ENCODE peak calls at places on chromosomes 5 and 9, in six cellular contexts. N is ovary, G is heart left ventricle, J is upper lobe of left lung, L is spleen, I is GM12878. X is an unnamed sample.

GRCh38 chr5:158435161-158435616 is 576.2 kb upstream of the CLINT1 start:
- DNase-seq in N (no peak), G (no peak), J (no peak), L (no peak), I (peak; percentile 47), X (no peak)

GRCh38 chr5:127313379-127313778 is 22.8 kb downstream of the MEGF10 start:
- DNase-seq in N (no peak), G (no peak), J (no peak), L (no peak), I (no peak), X (no peak)

GRCh38 chr9:125431741-125432271 is 170.2 kb downstream of the GAPVD1 start:
- DNase-seq in N (no peak), G (no peak), J (no peak), L (no peak), I (no peak), X (no peak)

GRCh38 chr5:1779021-1779680 is 20.5 kb downstream of the MRPL36 start:
- DNase-seq in N (no peak), G (no peak), J (no peak), L (peak; percentile 70), I (no peak), X (no peak)

GRCh38 chr9:121638901-121639592 is 12.4 kb upstream of the DAB2IP start:
- DNase-seq in N (no peak), G (no peak), J (no peak), L (no peak), I (no peak), X (no peak)

GRCh38 chr5:14156611-14157493 is 13.7 kb downstream of the TRIO start:
- DNase-seq in N (no peak), G (no peak), J (no peak), L (no peak), I (peak; percentile 67), X (no peak)

GRCh38 chr5:108788142-108788541 is 40.4 kb downstream of the FER start:
- DNase-seq in N (no peak), G (peak; percentile 69), J (peak; percentile 58), L (no peak), I (no peak), X (no peak)

GRCh38 chr5:73204733-73205132 is 31.7 kb downstream of the TMEM174 start:
- DNase-seq in N (no peak), G (no peak), J (no peak), L (no peak), I (no peak), X (no peak)

DNA sequence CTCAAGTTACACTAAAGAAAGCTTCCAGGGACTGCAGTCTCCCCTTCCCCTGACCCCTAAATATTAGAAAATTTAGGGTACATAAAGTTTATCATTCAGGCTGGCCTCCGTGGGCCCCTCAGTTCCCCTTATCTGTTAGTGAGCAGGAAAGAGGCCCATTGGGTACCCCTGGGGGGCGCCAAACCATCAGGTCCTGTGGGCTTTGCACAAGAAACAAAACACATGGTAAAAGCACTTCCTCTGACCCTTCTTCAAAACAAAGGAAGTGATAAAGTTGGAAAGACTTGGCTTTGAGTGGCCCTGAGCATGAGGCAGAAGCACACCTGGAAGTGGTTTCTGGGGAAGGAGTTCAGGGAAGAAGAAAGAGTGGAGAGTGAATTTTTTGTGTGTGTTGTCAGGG is 213.0 kb downstream of the SMARCA2 start:
- DNase-seq in N (no peak), G (no peak), J (peak; percentile 39), L (no peak), I (no peak), X (no peak)
- TF ChIP-seq CTCF in N (no peak), G (peak; percentile 44), J (peak; percentile 26), L (no peak), I (peak; percentile 21), X (no peak)

DNA sequence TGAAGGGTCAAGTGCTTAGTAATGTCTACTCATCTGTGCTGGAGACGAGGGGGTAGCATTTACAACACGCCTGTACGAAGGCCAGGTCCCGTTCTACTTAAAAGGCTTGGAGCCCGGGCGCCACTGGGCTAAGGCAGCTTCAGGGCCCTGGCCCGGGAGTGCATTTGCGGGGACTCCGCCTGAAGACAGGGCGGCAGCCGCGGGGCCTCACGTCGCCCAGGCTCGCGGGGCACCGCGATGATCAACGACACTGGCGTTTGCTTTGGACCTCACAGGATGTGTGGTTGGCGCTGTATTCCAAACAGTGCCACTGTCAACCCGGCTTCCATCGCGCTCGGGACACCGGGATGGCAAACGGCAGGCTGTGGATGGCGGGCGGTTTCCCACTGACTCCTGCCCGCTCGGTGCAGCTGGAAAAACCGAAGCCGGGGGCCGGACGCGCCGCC is 1.1 kb upstream of the TENT4A start:
- DNase-seq in N (peak; percentile 29), G (peak; percentile 76), J (peak; percentile 56), L (peak; percentile 93), I (no peak), X (peak; percentile 95)
- TF ChIP-seq POLR2A in N (no peak), G (no peak), J (no peak), L (no peak), I (peak; percentile 52), X (no peak)

GRCh38 chr5:124234022-124234899 is 512.2 kb downstream of the ZNF608 start:
- DNase-seq in N (no peak), G (no peak), J (no peak), L (no peak), I (no peak), X (no peak)

GRCh38 chr5:124231240-124231639 is 515.2 kb downstream of the ZNF608 start:
- DNase-seq in N (no peak), G (no peak), J (no peak), L (no peak), I (no peak), X (no peak)

GRCh38 chr5:124231794-124232193 is 514.6 kb downstream of the ZNF608 start:
- DNase-seq in N (no peak), G (no peak), J (no peak), L (no peak), I (no peak), X (no peak)

GRCh38 chr5:124232517-124232916 is 513.9 kb downstream of the ZNF608 start:
- DNase-seq in N (no peak), G (no peak), J (no peak), L (peak; percentile 62), I (no peak), X (no peak)

DNA sequence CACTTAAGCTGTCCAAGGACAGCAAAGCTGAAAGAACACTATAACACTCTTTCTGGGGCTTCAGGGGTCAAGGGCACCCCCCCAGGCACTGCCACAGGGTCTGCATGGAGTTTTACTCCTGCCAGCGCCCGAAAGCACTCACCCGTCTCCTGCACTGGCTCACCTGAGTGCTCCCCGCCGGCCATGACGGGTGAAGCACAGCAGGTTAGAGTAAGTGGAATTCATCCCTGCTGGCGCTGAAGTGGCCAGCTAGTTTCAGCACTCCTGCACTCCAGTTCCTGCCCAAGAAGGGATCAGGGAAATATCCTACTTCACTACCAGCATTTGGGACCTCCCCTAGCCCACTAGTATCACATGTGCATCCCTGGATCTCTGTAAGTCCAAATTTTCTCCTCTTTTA is 516.0 kb downstream of the ZNF608 start:
- DNase-seq in N (no peak), G (no peak), J (no peak), L (no peak), I (no peak), X (no peak)
- H3K36me3 ChIP-seq in N (no peaks in the 10 kb centered on the region), G (no peaks in the 10 kb centered on the region), J (no peaks in the 10 kb centered on the region), L (no peaks in the 10 kb centered on the region), I (no peaks in the 10 kb centered on the region), X (no peaks in the 10 kb centered on the region)

GRCh38 chr5:135018457-135018856 is 15.6 kb downstream of the PITX1 start:
- DNase-seq in N (peak; percentile 1), G (no peak), J (no peak), L (no peak), I (no peak), X (no peak)

GRCh38 chr5:135015942-135016341 is 18.1 kb downstream of the PITX1 start:
- DNase-seq in N (peak; percentile 2), G (no peak), J (no peak), L (peak; percentile 54), I (no peak), X (no peak)

GRCh38 chr5:135020111-135020895 is 13.7 kb downstream of the PITX1 start:
- DNase-seq in N (no peak), G (peak; percentile 22), J (no peak), L (peak; percentile 37), I (no peak), X (no peak)

GRCh38 chr5:135016926-135017325 is 17.1 kb downstream of the PITX1 start:
- DNase-seq in N (peak; percentile 1), G (peak; percentile 33), J (no peak), L (peak; percentile 81), I (no peak), X (no peak)

DNA sequence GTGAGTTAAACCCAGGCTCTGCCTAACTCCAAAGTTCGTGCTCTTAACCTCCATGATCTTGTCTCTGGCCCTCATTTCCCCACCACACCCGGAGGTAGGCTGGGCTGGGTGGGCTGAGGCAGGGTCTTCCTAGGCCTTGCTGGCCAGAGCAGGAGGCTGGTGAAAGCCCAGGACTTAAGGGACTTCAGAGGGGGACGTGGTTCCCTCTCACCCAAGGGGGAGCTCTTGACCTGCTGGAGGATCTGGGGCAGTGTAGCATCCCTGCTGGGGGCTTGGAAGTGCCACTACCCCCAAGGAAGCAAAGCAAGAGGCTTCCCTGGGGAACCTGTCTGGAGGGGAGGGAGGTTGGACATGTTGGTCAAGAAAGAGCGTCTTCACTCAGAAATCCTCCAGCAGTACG is 14.7 kb downstream of the PITX1 start:
- DNase-seq in N (peak; percentile 2), G (no peak), J (no peak), L (peak; percentile 58), I (no peak), X (no peak)
- TF ChIP-seq CTCF in N (no peak), G (no peak), J (no peak), L (no peak), I (no peak), X (no peak)

GRCh38 chr9:136244776-136245193 is 827 bp downstream of the QSOX2 start:
- DNase-seq in N (no peak), G (no peak), J (no peak), L (no peak), I (no peak), X (no peak)

GRCh38 chr9:136246849-136247550 is 1.4 kb upstream of the QSOX2 start:
- DNase-seq in N (no peak), G (no peak), J (no peak), L (no peak), I (no peak), X (no peak)

GRCh38 chr9:136244116-136244775 is 1.4 kb downstream of the QSOX2 start:
- DNase-seq in N (no peak), G (no peak), J (no peak), L (no peak), I (peak; percentile 76), X (no peak)

GRCh38 chr9:136243631-136244030 is 2.0 kb downstream of the QSOX2 start:
- DNase-seq in N (no peak), G (no peak), J (no peak), L (no peak), I (peak; percentile 27), X (no peak)

GRCh38 chr9:136245194-136246150 is at the start of gene QSOX2:
- DNase-seq in N (peak; percentile 79), G (peak; percentile 91), J (peak; percentile 85), L (peak; percentile 94), I (peak; percentile 11), X (no peak)
- TF ChIP-seq POLR2A in N (no peak), G (no peak), J (peak; percentile 23), L (peak; percentile 57), I (peak; percentile 69), X (no peak)

DNA sequence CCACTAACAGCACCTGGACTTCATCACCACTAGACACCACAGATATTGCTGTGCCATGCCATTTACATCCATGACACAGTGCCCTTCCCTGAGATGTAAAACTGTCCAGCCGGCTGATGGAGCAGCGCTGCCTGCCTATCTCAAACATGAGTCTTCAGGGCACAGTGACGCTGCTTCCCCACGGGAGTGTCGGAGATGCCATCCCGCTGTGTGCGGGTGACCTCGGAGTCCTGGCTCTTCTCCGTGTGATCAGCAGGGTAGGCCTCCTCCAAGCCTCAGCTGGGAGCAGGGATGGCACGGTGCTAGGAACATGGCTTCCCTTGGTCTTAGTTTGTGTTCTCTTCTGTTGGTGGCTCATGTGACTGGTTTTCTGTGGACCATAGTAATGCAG is 130.3 kb upstream of the FAM120A start:
- DNase-seq in N (no peak), G (no peak), J (no peak), L (no peak), I (no peak), X (no peak)
- H3K36me3 ChIP-seq in N (no peaks in the 10 kb centered on the region), G (peaks cover 9% of the 10 kb centered on the region), J (no peaks in the 10 kb centered on the region), L (no peaks in the 10 kb centered on the region), I (no peaks in the 10 kb centered on the region), X (no peaks in the 10 kb centered on the region)

X was measured in vagina.